ENCODE peak calls at places on chromosomes 2 and 18, in ten cellular contexts. One of them, this sample, is unnamed. For H3K9me3, the result is how much of the 10 kb centered on the place peaks cover.

GRCh38 chr2:144522741-144523605 is 3.1 kb upstream of the ZEB2 start:
- DNase-seq in AG04450: no peak
- DNase-seq in heart left ventricle: no peak
- DNase-seq in A549: no peak
- DNase-seq in tibial artery: peak
- DNase-seq in astrocyte: no peak
- DNase-seq in hepatocyte: no peak
- DNase-seq in mammary epithelial cell: no peak
- DNase-seq in lung: no peak
- DNase-seq in osteoblast: peak
- DNase-seq in this sample: peak

GRCh38 chr2:241352227-241352626 is 3.9 kb upstream of the FARP2 start:
- DNase-seq in A549: no peak
- DNase-seq in hepatocyte: no peak
- DNase-seq in AG04450: no peak
- DNase-seq in tibial artery: no peak
- DNase-seq in heart left ventricle: no peak
- DNase-seq in lung: no peak
- DNase-seq in mammary epithelial cell: no peak
- DNase-seq in astrocyte: no peak
- DNase-seq in osteoblast: no peak
- DNase-seq in this sample: no peak

GRCh38 chr18:54192900-54193299 is 31.6 kb downstream of the MBD2 start:
- DNase-seq in tibial artery: no peak
- DNase-seq in heart left ventricle: no peak
- DNase-seq in osteoblast: no peak
- DNase-seq in hepatocyte: no peak
- DNase-seq in lung: no peak
- DNase-seq in mammary epithelial cell: peak
- DNase-seq in AG04450: no peak
- DNase-seq in astrocyte: no peak
- DNase-seq in A549: no peak
- DNase-seq in this sample: no peak

GRCh38 chr18:22977847-22978701 is 44.9 kb downstream of the RBBP8 start:
- DNase-seq in A549: peak
- DNase-seq in osteoblast: peak
- DNase-seq in mammary epithelial cell: peak
- DNase-seq in hepatocyte: peak
- DNase-seq in lung: no peak
- DNase-seq in astrocyte: peak
- DNase-seq in AG04450: peak
- DNase-seq in heart left ventricle: no peak
- DNase-seq in tibial artery: no peak
- DNase-seq in this sample: no peak

GRCh38 chr18:49813071-49813320 is 337 bp downstream of the ACAA2 start:
- DNase-seq in hepatocyte: peak
- DNase-seq in A549: peak
- DNase-seq in AG04450: no peak
- DNase-seq in heart left ventricle: peak
- DNase-seq in lung: peak
- DNase-seq in osteoblast: peak
- DNase-seq in mammary epithelial cell: peak
- DNase-seq in tibial artery: peak
- DNase-seq in astrocyte: no peak
- DNase-seq in this sample: peak

GRCh38 chr2:239293450-239294430 is 107.1 kb downstream of the HDAC4 start:
- DNase-seq in astrocyte: no peak
- DNase-seq in lung: no peak
- DNase-seq in tibial artery: peak
- DNase-seq in AG04450: no peak
- DNase-seq in mammary epithelial cell: no peak
- DNase-seq in heart left ventricle: no peak
- DNase-seq in hepatocyte: no peak
- DNase-seq in A549: no peak
- DNase-seq in osteoblast: peak
- DNase-seq in this sample: no peak

GRCh38 chr18:10140928-10141327 is 227.1 kb downstream of the VAPA start:
- DNase-seq in hepatocyte: peak
- DNase-seq in A549: peak
- DNase-seq in lung: no peak
- DNase-seq in tibial artery: no peak
- DNase-seq in osteoblast: no peak
- DNase-seq in heart left ventricle: no peak
- DNase-seq in mammary epithelial cell: peak
- DNase-seq in astrocyte: peak
- DNase-seq in AG04450: no peak
- DNase-seq in this sample: no peak

GRCh38 chr2:63735931-63736820 is 105.5 kb upstream of the UGP2 start:
- DNase-seq in heart left ventricle: no peak
- DNase-seq in lung: no peak
- DNase-seq in tibial artery: no peak
- DNase-seq in hepatocyte: no peak
- DNase-seq in osteoblast: peak
- DNase-seq in mammary epithelial cell: peak
- DNase-seq in AG04450: no peak
- DNase-seq in A549: no peak
- DNase-seq in astrocyte: peak
- DNase-seq in this sample: no peak

GRCh38 chr2:110735366-110735765 is 3.0 kb downstream of the ACOXL start:
- DNase-seq in tibial artery: no peak
- DNase-seq in hepatocyte: no peak
- DNase-seq in mammary epithelial cell: no peak
- DNase-seq in heart left ventricle: no peak
- DNase-seq in AG04450: no peak
- DNase-seq in lung: peak
- DNase-seq in astrocyte: no peak
- DNase-seq in osteoblast: peak
- DNase-seq in A549: peak
- DNase-seq in this sample: no peak

DNA sequence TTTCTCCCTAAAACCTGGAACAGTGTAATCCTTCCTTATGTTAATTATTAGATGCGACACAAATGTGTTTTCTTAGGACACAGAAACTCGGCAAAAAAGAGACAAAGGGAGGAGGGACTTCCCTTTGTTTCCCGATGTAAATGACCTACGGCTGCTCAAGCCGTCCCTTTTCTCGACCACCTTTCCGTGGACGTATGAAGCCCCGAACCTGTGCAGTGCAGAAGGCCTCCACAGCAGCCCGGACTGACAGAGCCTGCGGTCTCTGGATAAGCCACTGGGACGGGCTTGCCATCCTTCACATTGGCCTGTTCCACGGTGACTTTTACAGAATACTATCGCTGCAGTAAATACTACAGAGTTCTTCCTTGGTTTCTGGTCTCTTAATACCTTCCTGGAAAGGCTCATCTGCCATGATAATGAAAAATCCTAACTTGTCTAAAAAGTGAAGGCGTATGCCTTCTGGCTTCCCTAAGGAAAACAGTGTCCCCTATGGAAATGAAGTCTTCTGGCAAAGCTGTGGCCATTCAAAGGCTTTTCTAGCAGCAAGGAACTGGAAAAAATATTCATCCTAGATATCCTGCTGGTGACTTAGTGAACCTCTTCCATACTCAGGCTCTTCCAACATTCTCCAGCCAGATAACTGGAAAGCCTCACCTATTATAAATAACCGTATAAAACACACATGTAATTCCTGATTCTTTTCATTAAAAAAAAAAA is 84.9 kb downstream of the RBMS1 start:
- DNase-seq in heart left ventricle: no peak
- DNase-seq in astrocyte: no peak
- DNase-seq in tibial artery: no peak
- DNase-seq in osteoblast: peak
- DNase-seq in hepatocyte: peak
- DNase-seq in mammary epithelial cell: no peak
- DNase-seq in A549: peak
- DNase-seq in AG04450: no peak
- DNase-seq in lung: no peak
- DNase-seq in this sample: no peak
- TF ChIP-seq CTCF in heart left ventricle: no peak
- TF ChIP-seq CTCF in astrocyte: no peak
- TF ChIP-seq CTCF in tibial artery: no peak
- TF ChIP-seq CTCF in osteoblast: peak
- TF ChIP-seq CTCF in hepatocyte: no peak
- TF ChIP-seq CTCF in mammary epithelial cell: no peak
- TF ChIP-seq CTCF in A549: no peak
- TF ChIP-seq CTCF in AG04450: no peak
- TF ChIP-seq CTCF in lung: no peak
- TF ChIP-seq CTCF in this sample: no peak

GRCh38 chr2:220785181-220785580 is 786.9 kb downstream of the EPHA4 start:
- DNase-seq in heart left ventricle: no peak
- DNase-seq in A549: no peak
- DNase-seq in AG04450: no peak
- DNase-seq in lung: no peak
- DNase-seq in tibial artery: no peak
- DNase-seq in astrocyte: peak
- DNase-seq in mammary epithelial cell: peak
- DNase-seq in hepatocyte: no peak
- DNase-seq in osteoblast: no peak
- DNase-seq in this sample: no peak

GRCh38 chr2:220779918-220780317 is 792.2 kb downstream of the EPHA4 start:
- DNase-seq in osteoblast: no peak
- DNase-seq in heart left ventricle: no peak
- DNase-seq in A549: peak
- DNase-seq in lung: no peak
- DNase-seq in mammary epithelial cell: peak
- DNase-seq in hepatocyte: no peak
- DNase-seq in AG04450: peak
- DNase-seq in tibial artery: no peak
- DNase-seq in astrocyte: peak
- DNase-seq in this sample: no peak

GRCh38 chr2:220781622-220782241 is 790.4 kb downstream of the EPHA4 start:
- DNase-seq in lung: no peak
- DNase-seq in AG04450: peak
- DNase-seq in hepatocyte: no peak
- DNase-seq in astrocyte: no peak
- DNase-seq in heart left ventricle: no peak
- DNase-seq in tibial artery: no peak
- DNase-seq in mammary epithelial cell: no peak
- DNase-seq in A549: no peak
- DNase-seq in osteoblast: no peak
- DNase-seq in this sample: no peak

GRCh38 chr2:220783651-220784050 is 788.5 kb downstream of the EPHA4 start:
- DNase-seq in heart left ventricle: no peak
- DNase-seq in mammary epithelial cell: peak
- DNase-seq in astrocyte: peak
- DNase-seq in AG04450: no peak
- DNase-seq in A549: no peak
- DNase-seq in hepatocyte: no peak
- DNase-seq in osteoblast: no peak
- DNase-seq in lung: no peak
- DNase-seq in tibial artery: no peak
- DNase-seq in this sample: no peak

GRCh38 chr2:220782609-220783113 is 789.4 kb downstream of the EPHA4 start:
- DNase-seq in hepatocyte: no peak
- DNase-seq in astrocyte: no peak
- DNase-seq in lung: no peak
- DNase-seq in AG04450: no peak
- DNase-seq in osteoblast: no peak
- DNase-seq in mammary epithelial cell: no peak
- DNase-seq in heart left ventricle: no peak
- DNase-seq in A549: no peak
- DNase-seq in tibial artery: no peak
- DNase-seq in this sample: no peak
- H3K9me3 ChIP-seq in hepatocyte: under half
- H3K9me3 ChIP-seq in astrocyte: under half
- H3K9me3 ChIP-seq in lung: under half
- H3K9me3 ChIP-seq in AG04450: under half
- H3K9me3 ChIP-seq in osteoblast: under half
- H3K9me3 ChIP-seq in mammary epithelial cell: under half
- H3K9me3 ChIP-seq in heart left ventricle: under half
- H3K9me3 ChIP-seq in A549: under half
- H3K9me3 ChIP-seq in tibial artery: under half
- H3K9me3 ChIP-seq in this sample: under half

DNA sequence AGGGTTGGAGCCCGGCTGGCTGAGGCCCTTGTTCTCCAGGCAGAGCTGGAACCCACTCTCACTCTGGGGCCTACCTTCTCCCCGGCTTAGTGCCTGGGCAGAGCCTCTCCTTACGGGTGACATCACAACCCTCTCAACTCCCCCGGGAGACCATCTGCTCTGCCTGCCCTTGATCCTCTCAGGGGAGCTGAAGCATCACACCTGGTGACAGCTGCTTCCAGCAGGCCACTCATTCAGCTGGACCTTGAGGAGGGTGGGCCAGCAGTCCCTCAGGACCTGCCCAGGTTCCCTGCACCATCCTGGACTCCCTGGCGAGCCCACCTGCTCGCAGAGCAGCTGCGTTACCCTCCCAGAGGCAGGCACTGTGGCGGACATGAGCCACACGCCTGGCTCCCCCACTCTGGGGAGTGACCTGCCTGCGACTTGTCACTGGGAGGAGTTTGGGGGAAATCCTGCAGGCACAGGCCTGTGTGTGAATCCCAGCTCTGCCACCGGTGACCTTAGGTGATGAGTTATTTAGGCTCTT is 13.1 kb downstream of the HS6ST1 start:
- DNase-seq in hepatocyte: no peak
- DNase-seq in heart left ventricle: peak
- DNase-seq in tibial artery: no peak
- DNase-seq in lung: no peak
- DNase-seq in osteoblast: no peak
- DNase-seq in A549: no peak
- DNase-seq in astrocyte: no peak
- DNase-seq in mammary epithelial cell: peak
- DNase-seq in AG04450: no peak
- DNase-seq in this sample: no peak
- H3K27ac ChIP-seq in hepatocyte: peak
- H3K27ac ChIP-seq in heart left ventricle: peak
- H3K27ac ChIP-seq in tibial artery: peak
- H3K27ac ChIP-seq in lung: peak
- H3K27ac ChIP-seq in osteoblast: peak
- H3K27ac ChIP-seq in A549: peak
- H3K27ac ChIP-seq in astrocyte: peak
- H3K27ac ChIP-seq in mammary epithelial cell: peak
- H3K27ac ChIP-seq in AG04450: peak
- H3K27ac ChIP-seq in this sample: peak

DNA sequence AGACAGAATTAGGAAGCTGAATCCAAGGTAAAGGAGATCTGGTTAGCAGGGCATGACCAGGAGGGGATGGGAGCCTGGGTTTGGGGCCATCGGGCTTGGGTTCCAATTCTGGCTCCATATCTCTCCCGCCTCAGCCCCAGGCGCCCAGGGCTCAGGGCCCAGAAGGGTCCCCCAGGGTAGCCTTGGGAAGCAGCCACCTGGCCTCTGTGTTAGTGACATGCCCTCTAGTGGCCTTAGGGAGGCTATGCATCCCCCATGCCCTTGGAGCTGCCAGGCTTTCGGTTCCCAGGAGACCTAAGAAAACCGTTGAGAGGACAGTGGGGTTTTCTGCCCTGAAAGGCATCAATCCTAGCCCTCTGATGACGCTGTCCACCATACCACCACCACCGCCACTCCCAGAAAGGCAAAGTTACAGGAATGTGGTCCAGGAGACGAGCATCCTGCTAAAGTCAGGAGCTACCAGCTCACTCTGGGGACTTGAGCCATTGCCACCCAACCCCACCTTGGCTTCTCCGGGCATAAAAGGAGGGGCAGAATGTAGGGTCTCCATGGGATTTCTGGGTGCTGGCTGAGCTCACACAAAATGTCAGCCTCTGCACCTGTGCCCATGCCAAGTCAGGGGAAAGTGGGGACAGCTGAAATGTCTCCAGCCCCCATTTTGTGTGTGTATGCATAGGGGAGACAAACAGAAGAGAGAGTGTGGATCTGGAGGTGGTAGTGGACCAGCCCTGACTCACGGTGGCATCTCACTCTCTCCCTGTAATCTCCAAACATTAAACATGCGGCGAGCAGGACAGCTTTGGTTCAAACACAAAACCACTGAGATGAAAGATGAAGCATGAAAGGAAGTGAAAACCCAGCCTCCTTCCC is 56.5 kb downstream of the EMX1 start:
- DNase-seq in astrocyte: peak
- DNase-seq in AG04450: peak
- DNase-seq in heart left ventricle: peak
- DNase-seq in osteoblast: peak
- DNase-seq in hepatocyte: peak
- DNase-seq in A549: peak
- DNase-seq in lung: no peak
- DNase-seq in tibial artery: no peak
- DNase-seq in mammary epithelial cell: peak
- DNase-seq in this sample: no peak
- TF ChIP-seq CTCF in astrocyte: peak
- TF ChIP-seq CTCF in AG04450: peak
- TF ChIP-seq CTCF in heart left ventricle: peak
- TF ChIP-seq CTCF in osteoblast: peak
- TF ChIP-seq CTCF in hepatocyte: peak
- TF ChIP-seq CTCF in A549: peak
- TF ChIP-seq CTCF in lung: peak
- TF ChIP-seq CTCF in tibial artery: peak
- TF ChIP-seq CTCF in mammary epithelial cell: peak
- TF ChIP-seq CTCF in this sample: peak

This sample was measured in ovary.